ENCODE peak calls at places on chromosomes 7 and 10, in seven cellular contexts. S is K562, Q is IMR-90, B is uterus, Y is endodermal cell, F is left lung, T is PC-3. O is an unnamed sample.

GRCh38 chr10:2576892-2577291 is 490.5 kb upstream of the PFKP start:
- DNase-seq in S (no peak), Y (no peak), Q (no peak), B (no peak), F (no peak), T (no peak), O (no peak)

GRCh38 chr10:102841827-102842345 is 4.7 kb upstream of the CYP17A1 start:
- DNase-seq in F (no peak), Y (no peak), T (no peak), B (no peak), Q (no peak), S (no peak), O (no peak)

GRCh38 chr7:27361522-27361921 is 118.9 kb downstream of the EVX1 start:
- DNase-seq in S (peak; percentile 63), F (no peak), Q (no peak), T (no peak), B (no peak), Y (no peak), O (no peak)

GRCh38 chr7:133293390-133294110 is 40.7 kb downstream of the EXOC4 start:
- DNase-seq in F (no peak), B (no peak), S (no peak), Q (no peak), Y (no peak), T (no peak), O (no peak)

GRCh38 chr10:121813211-121813812 is 114.5 kb downstream of the ATE1 start:
- DNase-seq in F (no peak), Q (peak; percentile 49), S (no peak), T (no peak), B (no peak), Y (no peak), O (no peak)

GRCh38 chr7:25839084-25839769 is 312.8 kb upstream of the NFE2L3 start:
- DNase-seq in Y (no peak), Q (no peak), T (peak; percentile 22), F (no peak), B (no peak), S (peak; percentile 36), O (no peak)

GRCh38 chr7:99987846-99988245 is 12.0 kb upstream of the AZGP1 start:
- DNase-seq in B (no peak), Y (no peak), S (no peak), T (no peak), F (no peak), Q (no peak), O (no peak)

GRCh38 chr7:7662527-7662926 is 22.0 kb downstream of the UMAD1 start:
- DNase-seq in F (no peak), Y (peak; percentile 78), B (no peak), T (peak; percentile 13), Q (peak; percentile 34), S (peak; percentile 29), O (no peak)

GRCh38 chr7:107180378-107180777 is 11.6 kb downstream of the HBP1 start:
- DNase-seq in Y (no peak), S (peak; percentile 72), Q (peak; percentile 88), T (peak; percentile 53), F (peak; percentile 54), B (no peak), O (no peak)

GRCh38 chr10:60367014-60367413 is 22.7 kb downstream of the ANK3 start:
- DNase-seq in T (no peak), Q (no peak), Y (no peak), B (no peak), F (no peak), S (no peak), O (no peak)

GRCh38 chr7:116726713-116727431 is 54.9 kb downstream of the MET start:
- DNase-seq in Y (no peak), B (no peak), Q (no peak), T (no peak), F (no peak), S (no peak), O (no peak)

GRCh38 chr10:125692932-125693847 is 10.2 kb upstream of the TEX36 start:
- DNase-seq in T (no peak), Y (no peak), B (no peak), Q (peak; percentile 7), F (no peak), S (no peak), O (no peak)

GRCh38 chr7:23530355-23530754 is 1.4 kb downstream of the TRA2A start:
- DNase-seq in F (no peak), Y (no peak), Q (peak; percentile 31), S (peak; percentile 57), B (no peak), T (peak; percentile 51), O (no peak)

GRCh38 chr7:75042299-75042698 is 31.3 kb downstream of the RCC1L start:
- DNase-seq in F (no peak), Q (no peak), S (no peak), B (peak; percentile 65), Y (no peak), T (no peak), O (no peak)

GRCh38 chr7:140873473-140873872 is 51.3 kb downstream of the BRAF start:
- DNase-seq in S (no peak), F (no peak), Y (no peak), Q (no peak), T (no peak), B (no peak), O (no peak)

GRCh38 chr10:96556003-96556402 is 30.8 kb downstream of the TM9SF3 start:
- DNase-seq in T (peak; percentile 28), Q (no peak), B (no peak), Y (peak; percentile 49), S (peak; percentile 22), F (no peak), O (no peak)

GRCh38 chr10:117830832-117831231 is 215.9 kb downstream of the RAB11FIP2 start:
- DNase-seq in Y (peak; percentile 94), T (no peak), F (no peak), S (no peak), B (no peak), Q (no peak), O (peak; percentile 63)

GRCh38 chr10:132322621-132323048 is 9.4 kb upstream of the LRRC27 start:
- DNase-seq in B (no peak), S (no peak), F (peak; percentile 29), Y (no peak), T (no peak), Q (peak; percentile 30), O (no peak)

GRCh38 chr7:150923191-150923590 is 54.9 kb downstream of the KCNH2 start:
- DNase-seq in Q (no peak), T (peak; percentile 9), B (no peak), Y (no peak), S (no peak), F (no peak), O (no peak)

GRCh38 chr10:14184841-14185500 is 145.8 kb downstream of the FRMD4A start:
- DNase-seq in Q (peak; percentile 32), S (peak; percentile 44), F (no peak), Y (peak; percentile 55), B (no peak), T (no peak), O (no peak)

GRCh38 chr7:82567356-82567755 is 123.8 kb upstream of the CACNA2D1 start:
- DNase-seq in T (no peak), B (no peak), S (no peak), Y (no peak), F (no peak), Q (no peak), O (no peak)

GRCh38 chr7:32518534-32519140 is 23.3 kb downstream of the AVL9 start:
- DNase-seq in B (no peak), F (no peak), S (no peak), Y (no peak), Q (peak; percentile 71), T (peak; percentile 49), O (no peak)

GRCh38 chr7:55533050-55533728 is 39.1 kb downstream of the VOPP1 start:
- DNase-seq in B (no peak), F (no peak), S (no peak), Q (peak; percentile 86), Y (no peak), T (peak; percentile 49), O (no peak)
- H3K4me1 ChIP-seq in B (no peaks in the 10 kb centered on the region), F (peaks cover 59% of the 10 kb centered on the region), S (peaks cover 13% of the 10 kb centered on the region), Q (peaks cover 30% of the 10 kb centered on the region), Y (no peaks in the 10 kb centered on the region), T (peaks cover 40% of the 10 kb centered on the region), O (peaks cover 35% of the 10 kb centered on the region)

GRCh38 chr10:70442332-70442988 is 979 bp upstream of the NODAL start:
- DNase-seq in Y (peak; percentile 91), B (no peak), Q (no peak), F (no peak), S (no peak), T (no peak), O (no peak)
- H3K27me3 ChIP-seq in Y (no peaks in the 10 kb centered on the region), B (peaks cover 8% of the 10 kb centered on the region), Q (peaks cover 52% of the 10 kb centered on the region), F (peaks cover 59% of the 10 kb centered on the region), S (peaks cover 67% of the 10 kb centered on the region), T (no peaks in the 10 kb centered on the region), O (no peaks in the 10 kb centered on the region)

DNA sequence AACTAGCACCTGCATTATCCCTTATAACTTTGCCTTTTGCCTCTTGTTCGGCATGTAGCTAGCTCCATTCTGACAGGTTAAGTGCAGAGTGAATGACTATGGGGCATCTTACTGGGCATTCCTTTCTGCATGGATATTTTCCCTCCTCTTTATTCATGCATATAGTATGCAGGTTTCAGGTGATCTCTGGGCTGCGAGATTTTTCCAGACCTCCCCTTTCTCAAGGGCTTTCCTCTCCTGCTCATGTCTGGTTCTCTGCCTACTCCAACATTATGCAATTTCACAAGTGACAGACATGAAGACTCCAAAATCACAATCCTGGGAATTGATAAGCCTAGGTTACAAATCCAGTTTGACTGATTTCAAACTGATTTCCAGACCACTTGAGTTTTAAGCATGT is 503.8 kb downstream of the NXPH1 start:
- DNase-seq in T (no peak), B (no peak), Q (no peak), S (no peak), Y (no peak), F (no peak), O (no peak)
- H3K9me3 ChIP-seq in T (peaks cover 7% of the 10 kb centered on the region), B (no peaks in the 10 kb centered on the region), Q (peaks cover 4% of the 10 kb centered on the region), S (no peaks in the 10 kb centered on the region), Y (no peaks in the 10 kb centered on the region), F (no peaks in the 10 kb centered on the region), O (no peaks in the 10 kb centered on the region)

GRCh38 chr7:44650242-44650641 is 43.8 kb downstream of the OGDH start:
- DNase-seq in Y (peak; percentile 11), Q (no peak), F (no peak), T (no peak), B (no peak), S (no peak), O (peak; percentile 25)

GRCh38 chr7:44650772-44651171 is 44.3 kb downstream of the OGDH start:
- DNase-seq in Q (no peak), S (no peak), B (no peak), F (no peak), Y (peak; percentile 27), T (no peak), O (no peak)

GRCh38 chr7:44655341-44655740 is 48.9 kb downstream of the OGDH start:
- DNase-seq in Q (no peak), Y (peak; percentile 10), B (no peak), F (no peak), S (no peak), T (no peak), O (no peak)

GRCh38 chr7:44658979-44659378 is 52.6 kb downstream of the OGDH start:
- DNase-seq in T (no peak), Y (no peak), S (no peak), Q (no peak), F (no peak), B (no peak), O (no peak)

DNA sequence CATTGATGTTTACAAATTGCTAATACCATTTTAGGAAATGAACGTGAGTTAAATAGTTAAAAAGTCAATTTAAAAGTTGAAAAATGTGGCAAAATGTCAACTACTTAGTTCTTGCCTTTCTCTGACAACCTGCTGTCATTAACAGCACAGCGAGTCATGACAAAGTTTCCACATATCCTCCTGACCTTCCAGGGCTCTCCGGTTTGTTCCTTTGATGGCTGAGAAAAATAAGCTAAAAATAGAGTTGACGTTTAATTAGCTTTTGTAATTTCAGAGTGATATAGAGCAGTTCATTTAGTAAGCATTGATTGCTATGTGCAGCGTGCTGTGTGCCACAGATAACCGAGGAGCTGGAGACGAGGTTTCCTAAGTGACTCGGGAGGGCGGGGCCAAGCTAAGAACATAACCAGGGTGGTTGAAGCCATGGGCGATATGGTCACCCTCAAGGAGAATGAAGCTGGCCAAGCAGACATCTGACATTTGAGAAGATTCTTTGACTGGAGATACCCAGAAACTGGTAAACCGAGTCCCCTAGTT is 47.9 kb downstream of the OGDH start:
- DNase-seq in Y (peak; percentile 10), F (no peak), Q (no peak), S (peak; percentile 58), B (no peak), T (no peak), O (no peak)
- H3K4me1 ChIP-seq in Y (no peaks in the 10 kb centered on the region), F (no peaks in the 10 kb centered on the region), Q (no peaks in the 10 kb centered on the region), S (no peaks in the 10 kb centered on the region), B (no peaks in the 10 kb centered on the region), T (no peaks in the 10 kb centered on the region), O (no peaks in the 10 kb centered on the region)